ENCODE peak calls at places on chromosomes 1 and 21, in nine cellular contexts. V is stimulated activated CD4-positive, alpha-beta T cell treated with anti-CD3 and anti-CD28 coated beads, TNF-alpha, amount 100 ng/mL, for 48 hours; R is activated naive CD8-positive, alpha-beta T cell treated with anti-CD3 and anti-CD28 coated beads, Interleukin-2, amount 50 U/mL, for 24 hours; A is AG04450; M is fibroblast of the aortic adventitia; X is amygdala; N is hippocampal formation; W is Caco-2; Q is Ammon's horn. C is an unnamed sample.

GRCh38 chr1:5858246-5858645 is 134.0 kb downstream of the NPHP4 start:
- DNase-seq in X (no peak), Q (no peak), W (no peak), A (no peak), V (no peak), M (no peak), R (no peak), N (no peak), C (no peak)

GRCh38 chr1:209199822-209200221 is 383.7 kb upstream of the CAMK1G start:
- DNase-seq in M (no peak), N (no peak), A (no peak), R (no peak), W (peak; percentile 18), X (no peak), Q (no peak), V (no peak), C (no peak)

GRCh38 chr1:93244298-93245069 is 64.0 kb downstream of the CCDC18 start:
- DNase-seq in X (no peak), W (no peak), Q (no peak), R (no peak), V (no peak), N (no peak), M (peak; percentile 14), A (no peak), C (no peak)

GRCh38 chr1:196317535-196318522 is 290.4 kb downstream of the KCNT2 start:
- DNase-seq in A (peak; percentile 15), N (no peak), X (no peak), V (no peak), R (no peak), W (peak; percentile 41), Q (peak; percentile 47), M (peak; percentile 66), C (peak; percentile 15)

GRCh38 chr1:43253173-43253572 is 16.6 kb upstream of the TMEM125 start:
- DNase-seq in M (no peak), A (no peak), W (no peak), Q (no peak), N (no peak), R (no peak), X (no peak), V (no peak), C (no peak)

GRCh38 chr1:34591751-34592629 is 162.9 kb upstream of the GJB5 start:
- DNase-seq in W (no peak), Q (no peak), R (no peak), A (no peak), X (no peak), M (peak; percentile 11), V (no peak), N (no peak), C (no peak)

GRCh38 chr1:147292012-147292411 is 49.5 kb downstream of the CHD1L start:
- DNase-seq in Q (no peak), M (peak; percentile 84), X (no peak), V (no peak), R (no peak), A (peak; percentile 61), W (no peak), N (no peak), C (no peak)

GRCh38 chr1:206080421-206080820 is 27.4 kb downstream of the RHEX start:
- DNase-seq in X (no peak), V (no peak), R (no peak), Q (no peak), N (no peak), W (no peak), M (no peak), A (no peak), C (no peak)

GRCh38 chr1:106925750-106926149 is 130.7 kb upstream of the PRMT6 start:
- DNase-seq in X (no peak), M (no peak), W (no peak), N (no peak), R (no peak), A (no peak), Q (no peak), V (no peak), C (no peak)

GRCh38 chr1:156124557-156125483 is 10.3 kb downstream of the LMNA start:
- DNase-seq in V (no peak), N (no peak), M (peak; percentile 58), R (peak; percentile 60), W (no peak), Q (no peak), X (no peak), A (no peak), C (no peak)

GRCh38 chr1:115112496-115113375 is 23.4 kb upstream of the TSPAN2 start:
- DNase-seq in Q (peak; percentile 23), R (peak; percentile 51), A (no peak), M (peak; percentile 21), N (no peak), V (no peak), X (peak; percentile 36), W (peak; percentile 55), C (peak; percentile 12)

GRCh38 chr1:190754769-190755168 is 277.1 kb upstream of the BRINP3 start:
- DNase-seq in A (peak; percentile 13), N (no peak), W (no peak), R (no peak), V (no peak), X (no peak), Q (no peak), M (peak; percentile 47), C (peak; percentile 16)

GRCh38 chr21:42696026-42696380 is 42.6 kb downstream of the PDE9A start:
- DNase-seq in M (no peak), X (no peak), Q (no peak), V (no peak), A (no peak), R (no peak), N (no peak), W (no peak), C (no peak)

GRCh38 chr21:28336299-28336698 is 656.4 kb downstream of the LTN1 start:
- DNase-seq in N (peak; percentile 13), A (peak; percentile 93), M (peak; percentile 98), X (no peak), R (no peak), V (no peak), Q (peak; percentile 85), W (peak; percentile 33), C (no peak)

GRCh38 chr1:171802207-171802606 is 20.7 kb downstream of the METTL13 start:
- DNase-seq in X (no peak), W (no peak), V (no peak), Q (peak; percentile 54), A (no peak), M (no peak), R (no peak), N (peak; percentile 22), C (no peak)

GRCh38 chr21:44199448-44199847 is 41.3 kb downstream of the ICOSLG start:
- DNase-seq in W (no peak), R (no peak), A (no peak), M (no peak), N (no peak), V (no peak), Q (no peak), X (no peak), C (no peak)

GRCh38 chr1:47794530-47794929 is 202.7 kb downstream of the TRABD2B start:
- DNase-seq in N (no peak), A (no peak), R (no peak), Q (no peak), W (no peak), V (no peak), X (no peak), M (no peak), C (no peak)

GRCh38 chr1:235597867-235598553 is 51.6 kb downstream of the GNG4 start:
- DNase-seq in W (peak; percentile 27), A (peak; percentile 10), R (no peak), X (no peak), Q (no peak), N (no peak), V (no peak), M (peak; percentile 57), C (peak; percentile 23)

GRCh38 chr21:45698493-45698947 is 55.0 kb downstream of the PCBP3 start:
- DNase-seq in X (no peak), A (peak; percentile 55), V (peak; percentile 14), M (peak; percentile 98), W (no peak), Q (peak; percentile 35), N (no peak), R (no peak), C (no peak)

GRCh38 chr1:231695439-231696255 is 69.1 kb downstream of the DISC1 start:
- DNase-seq in W (no peak), A (no peak), Q (peak; percentile 70), X (no peak), R (no peak), V (no peak), M (peak; percentile 11), N (peak; percentile 27), C (no peak)

GRCh38 chr21:42694751-42695150 is 41.3 kb downstream of the PDE9A start:
- DNase-seq in N (no peak), Q (no peak), M (no peak), A (no peak), R (no peak), X (no peak), W (no peak), V (no peak), C (no peak)

GRCh38 chr1:42949312-42950145 is 9.1 kb downstream of the SLC2A1 start:
- DNase-seq in R (no peak), N (no peak), W (no peak), M (no peak), X (no peak), A (no peak), Q (no peak), V (no peak), C (no peak)

GRCh38 chr1:101309334-101310221 is 72.8 kb downstream of the S1PR1 start:
- DNase-seq in X (peak; percentile 19), R (peak; percentile 64), N (peak; percentile 37), M (peak; percentile 67), A (no peak), W (peak; percentile 35), V (peak; percentile 41), Q (peak; percentile 84), C (peak; percentile 39)

GRCh38 chr21:36321325-36322082 is 1.5 kb downstream of the MORC3 start:
- DNase-seq in A (no peak), W (peak; percentile 7), X (no peak), Q (peak; percentile 34), M (peak; percentile 24), N (peak; percentile 23), V (no peak), R (no peak), C (peak; percentile 16)

GRCh38 chr21:36540700-36541099 is 60.8 kb upstream of the CLDN14 start:
- DNase-seq in A (no peak), V (no peak), N (no peak), R (no peak), X (no peak), W (no peak), Q (no peak), M (no peak), C (no peak)